ENCODE peak calls at places on chromosomes 7 and 10, in ten cellular contexts. G, V, X, F, I, Z, E, C, O and Q are unnamed samples.

GRCh38 chr10:70850097-70850496 is 34.3 kb downstream of the SGPL1 start:
- DNase-seq in Z (no peak), F (peak), E (no peak), C (peak), O (no peak), X (no peak), G (no peak), V (no peak), I (no peak), Q (no peak)

GRCh38 chr7:100897111-100897608 is 1.5 kb upstream of the ACHE start:
- DNase-seq in O (no peak), X (no peak), V (no peak), F (no peak), I (peak), G (peak), E (peak), C (no peak), Z (peak), Q (no peak)

GRCh38 chr7:134905375-134905774 is 80.9 kb upstream of the AGBL3 start:
- DNase-seq in F (peak), X (no peak), E (no peak), O (no peak), C (peak), I (no peak), Z (no peak), V (peak), G (no peak), Q (no peak)

GRCh38 chr10:80861882-80862281 is 324.2 kb downstream of the SH2D4B start:
- DNase-seq in F (no peak), X (no peak), I (no peak), E (no peak), V (no peak), O (no peak), G (no peak), Z (no peak), C (no peak), Q (no peak)

GRCh38 chr10:43316988-43317387 is 50.1 kb upstream of the RASGEF1A start:
- DNase-seq in F (no peak), O (no peak), I (no peak), E (no peak), C (no peak), G (no peak), X (no peak), V (no peak), Z (no peak), Q (no peak)

GRCh38 chr7:35185908-35186731 is 67.8 kb downstream of the TBX20 start:
- DNase-seq in F (peak), I (no peak), X (no peak), O (no peak), V (peak), G (peak), C (peak), Z (no peak), E (peak), Q (no peak)

GRCh38 chr7:33854178-33854577 is 51.2 kb upstream of the BMPER start:
- DNase-seq in F (peak), G (no peak), E (no peak), V (no peak), Z (no peak), I (no peak), X (no peak), C (no peak), O (no peak), Q (no peak)

GRCh38 chr10:110643670-110644597 is at the start of gene RBM20:
- DNase-seq in V (no peak), X (no peak), O (peak), I (no peak), F (no peak), C (no peak), E (peak), Z (peak), G (peak), Q (no peak)

GRCh38 chr7:104956753-104957450 is 57.1 kb upstream of the KMT2E start:
- DNase-seq in E (no peak), F (peak), X (no peak), O (peak), C (peak), G (no peak), I (peak), V (no peak), Z (peak), Q (peak)

GRCh38 chr10:132102071-132102716 is 36.4 kb downstream of the JAKMIP3 start:
- DNase-seq in C (no peak), O (no peak), E (peak), F (no peak), V (peak), Z (no peak), X (peak), I (no peak), G (no peak), Q (peak)

GRCh38 chr7:151060113-151060415 is 675 bp downstream of the SLC4A2 start:
- DNase-seq in X (no peak), G (no peak), Z (no peak), V (no peak), C (no peak), E (peak), I (no peak), F (no peak), O (no peak), Q (no peak)

GRCh38 chr7:83306487-83306886 is 143.8 kb upstream of the PCLO start:
- DNase-seq in G (no peak), O (no peak), F (no peak), X (no peak), I (no peak), V (no peak), E (no peak), Z (no peak), C (no peak), Q (no peak)

GRCh38 chr7:39609462-39610149 is 13.8 kb upstream of the RALA start:
- DNase-seq in V (no peak), O (peak), G (no peak), F (no peak), Z (peak), X (no peak), E (peak), I (no peak), C (no peak), Q (no peak)

GRCh38 chr10:104581884-104582603 is 59.0 kb upstream of the SORCS3 start:
- DNase-seq in Z (no peak), I (no peak), C (peak), E (no peak), O (no peak), G (no peak), F (peak), X (no peak), V (no peak), Q (no peak)

GRCh38 chr10:24622781-24623301 is 100.8 kb downstream of the ARHGAP21 start:
- DNase-seq in C (no peak), F (peak), O (no peak), Z (peak), X (no peak), G (no peak), E (no peak), V (no peak), I (no peak), Q (no peak)

DNA sequence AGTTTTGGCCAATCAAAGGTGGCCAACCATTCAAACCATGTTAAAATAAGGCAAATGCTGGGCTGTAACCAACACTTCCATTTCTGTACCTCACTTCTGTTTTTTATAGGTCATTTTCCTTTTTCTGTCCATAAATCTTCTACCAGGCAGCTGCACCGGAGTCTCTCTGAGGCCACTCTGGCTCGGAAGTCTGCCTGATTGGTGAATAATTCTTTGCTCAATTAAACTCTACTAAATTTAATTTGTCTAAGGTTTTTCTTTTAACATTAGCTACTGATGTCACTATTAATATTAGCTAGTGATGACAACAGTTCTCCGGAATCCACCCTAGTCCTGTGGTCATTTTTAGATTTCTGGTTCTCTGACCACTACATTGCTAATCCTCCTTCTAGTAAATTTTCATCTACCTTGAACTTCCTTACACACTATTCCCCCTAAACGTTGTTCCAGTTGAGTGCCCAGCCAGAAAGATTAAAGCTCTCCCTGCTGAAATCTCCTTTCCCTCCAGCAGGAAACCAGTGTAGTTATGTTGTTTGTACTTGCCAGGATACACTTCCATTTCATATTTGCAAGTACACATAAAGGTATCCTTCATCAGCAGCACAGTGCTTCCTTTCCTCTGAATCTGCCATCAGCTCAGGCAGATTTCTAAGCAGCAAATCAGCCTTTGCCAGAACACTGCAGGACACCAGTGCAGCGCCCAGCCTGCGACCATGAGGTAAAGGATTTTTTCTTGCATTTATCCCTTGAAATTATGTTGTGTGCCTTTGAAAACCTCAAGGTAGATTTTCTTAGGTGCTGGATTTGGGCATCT is 18.5 kb upstream of the IFIT2 start:
- DNase-seq in F (peak), O (no peak), V (no peak), C (no peak), G (no peak), X (no peak), I (no peak), E (no peak), Z (no peak), Q (no peak)
- TF ChIP-seq CTCF in F (peak), O (no peak), V (no peak), C (no peak), G (no peak), X (no peak), I (no peak), E (no peak), Z (no peak), Q (no peak)

DNA sequence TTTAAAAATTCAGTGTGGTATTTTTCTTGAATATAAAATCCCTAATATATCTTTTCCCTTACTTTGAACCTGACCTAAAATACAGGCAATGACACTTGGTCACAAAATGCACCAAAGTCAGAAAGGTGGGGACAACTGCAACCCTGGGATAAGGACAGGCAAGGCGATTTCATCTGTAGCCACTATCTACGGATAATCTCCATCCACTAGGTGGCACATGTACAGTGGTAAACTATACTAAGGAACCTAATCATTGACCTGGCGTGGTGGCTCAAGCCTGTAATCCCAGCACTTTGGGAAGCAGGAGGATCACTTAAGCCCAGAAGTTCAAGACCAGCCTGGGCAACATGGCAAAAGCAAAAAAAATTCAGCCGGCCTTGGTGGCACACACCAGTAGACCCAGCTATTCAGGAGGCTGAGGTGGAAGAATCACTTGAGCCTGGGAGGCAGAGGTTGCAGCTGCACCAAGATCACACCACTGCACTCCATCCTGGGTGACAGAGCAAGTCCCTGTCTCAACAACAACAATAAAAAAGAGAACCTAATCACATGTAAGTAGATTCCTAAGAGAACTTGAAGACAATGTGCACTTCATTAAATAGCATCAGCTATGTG is 98.9 kb downstream of the KMT2C start:
- DNase-seq in Z (peak), E (peak), F (peak), V (no peak), G (no peak), I (no peak), C (peak), O (peak), X (no peak), Q (no peak)
- TF ChIP-seq CTCF in Z (peak), E (peak), F (peak), V (peak), G (no peak), I (no peak), C (peak), O (peak), X (peak), Q (peak)

DNA sequence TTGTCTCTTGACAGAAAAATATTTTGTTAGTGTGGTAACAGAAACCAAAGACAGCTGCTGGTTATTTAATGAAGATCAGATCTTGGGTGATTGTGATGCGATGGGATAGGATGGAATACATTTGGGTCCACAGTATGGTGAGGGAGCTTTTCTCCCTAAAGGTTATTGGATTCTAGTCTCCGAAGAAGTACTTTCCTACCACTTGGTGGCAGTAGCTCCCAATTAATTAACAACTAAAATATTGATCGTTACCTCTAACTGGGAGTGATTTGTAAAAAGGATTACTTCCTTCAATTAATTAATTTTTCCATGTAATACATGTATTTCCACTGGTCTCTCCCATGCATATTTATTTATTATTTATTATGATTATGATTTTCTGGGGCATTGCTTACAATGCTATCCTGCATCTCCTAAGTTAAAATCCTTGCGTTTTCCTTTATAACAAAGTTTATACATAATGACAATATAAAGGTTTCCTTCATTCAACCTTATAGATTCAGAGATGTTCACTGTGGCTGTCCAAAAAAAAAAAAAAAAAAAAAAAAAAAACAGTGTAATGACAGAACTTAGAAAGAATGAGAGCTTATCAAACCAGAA is 25.6 kb downstream of the TMEM196 start:
- DNase-seq in I (no peak), Z (peak), V (no peak), G (no peak), C (peak), O (peak), F (peak), X (no peak), E (no peak), Q (no peak)
- TF ChIP-seq CTCF in I (no peak), Z (peak), V (no peak), G (peak), C (peak), O (peak), F (peak), X (peak), E (peak), Q (peak)

DNA sequence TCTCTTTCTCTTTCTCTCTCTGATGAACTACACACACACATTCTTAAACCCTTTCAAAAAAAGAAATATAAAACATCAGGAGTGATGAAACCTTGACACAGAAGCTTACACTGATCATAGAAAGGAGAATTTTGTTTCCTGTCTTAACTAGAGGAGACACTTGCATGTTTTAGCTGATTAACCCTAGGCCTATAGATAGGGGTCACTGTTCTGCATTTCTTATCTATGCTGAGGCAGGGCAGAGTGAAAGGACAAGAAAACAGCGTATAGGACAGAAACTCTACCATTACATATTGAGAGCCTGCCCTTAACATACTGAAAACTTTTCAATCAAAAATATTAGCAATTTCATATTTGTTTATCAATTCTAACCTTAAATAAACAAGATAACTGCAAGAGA is 680.6 kb upstream of the MBL2 start:
- DNase-seq in X (no peak), I (no peak), Z (no peak), F (no peak), V (no peak), G (no peak), E (no peak), C (no peak), O (no peak), Q (no peak)
- TF ChIP-seq CTCF in X (no peak), I (no peak), Z (no peak), F (no peak), V (no peak), G (no peak), E (peak), C (no peak), O (peak), Q (no peak)